ENCODE peak calls at places on chromosomes 6 and 20, in eight cellular contexts. One of them, this sample, is unnamed.

GRCh38 chr20:43235998-43236397 is 46.3 kb upstream of the PTPRT start:
- DNase-seq in sigmoid colon: no peak
- DNase-seq in tibial nerve: no peak
- DNase-seq in A549: no peak
- DNase-seq in transverse colon: no peak
- DNase-seq in stomach: no peak
- DNase-seq in ovary: no peak
- DNase-seq in GM12878: no peak
- DNase-seq in this sample: no peak

GRCh38 chr6:117795234-117795633 is 111.8 kb upstream of the SLC35F1 start:
- DNase-seq in sigmoid colon: no peak
- DNase-seq in tibial nerve: no peak
- DNase-seq in A549: no peak
- DNase-seq in transverse colon: no peak
- DNase-seq in stomach: no peak
- DNase-seq in ovary: no peak
- DNase-seq in GM12878: no peak
- DNase-seq in this sample: no peak

GRCh38 chr6:110055387-110055735 is 77.2 kb downstream of the GPR6 start:
- DNase-seq in sigmoid colon: no peak
- DNase-seq in tibial nerve: no peak
- DNase-seq in A549: no peak
- DNase-seq in transverse colon: no peak
- DNase-seq in stomach: no peak
- DNase-seq in ovary: no peak
- DNase-seq in GM12878: no peak
- DNase-seq in this sample: no peak

GRCh38 chr6:20117474-20117873 is 94.8 kb downstream of the MBOAT1 start:
- DNase-seq in sigmoid colon: no peak
- DNase-seq in tibial nerve: no peak
- DNase-seq in A549: no peak
- DNase-seq in transverse colon: no peak
- DNase-seq in stomach: no peak
- DNase-seq in ovary: no peak
- DNase-seq in GM12878: no peak
- DNase-seq in this sample: no peak

GRCh38 chr6:82017316-82017715 is 230.2 kb downstream of the IBTK start:
- DNase-seq in sigmoid colon: peak
- DNase-seq in tibial nerve: peak
- DNase-seq in A549: peak
- DNase-seq in transverse colon: no peak
- DNase-seq in stomach: no peak
- DNase-seq in ovary: peak
- DNase-seq in GM12878: no peak
- DNase-seq in this sample: no peak

GRCh38 chr6:29263001-29263400 is 38.5 kb upstream of the OR14J1 start:
- DNase-seq in sigmoid colon: no peak
- DNase-seq in tibial nerve: no peak
- DNase-seq in A549: no peak
- DNase-seq in transverse colon: no peak
- DNase-seq in stomach: no peak
- DNase-seq in ovary: no peak
- DNase-seq in GM12878: no peak
- DNase-seq in this sample: no peak

GRCh38 chr20:63706027-63706695 is 1.6 kb downstream of the ARFRP1 start:
- DNase-seq in sigmoid colon: peak
- DNase-seq in tibial nerve: no peak
- DNase-seq in A549: no peak
- DNase-seq in transverse colon: peak
- DNase-seq in stomach: no peak
- DNase-seq in ovary: no peak
- DNase-seq in GM12878: no peak
- DNase-seq in this sample: no peak

GRCh38 chr20:4585104-4585753 is 136.5 kb upstream of the PRND start:
- DNase-seq in sigmoid colon: no peak
- DNase-seq in tibial nerve: no peak
- DNase-seq in A549: no peak
- DNase-seq in transverse colon: no peak
- DNase-seq in stomach: no peak
- DNase-seq in ovary: no peak
- DNase-seq in GM12878: no peak
- DNase-seq in this sample: no peak

GRCh38 chr20:3165473-3166337 is 6.0 kb upstream of the FASTKD5 start:
- DNase-seq in sigmoid colon: peak
- DNase-seq in tibial nerve: no peak
- DNase-seq in A549: no peak
- DNase-seq in transverse colon: peak
- DNase-seq in stomach: no peak
- DNase-seq in ovary: peak
- DNase-seq in GM12878: no peak
- DNase-seq in this sample: no peak

GRCh38 chr20:48725589-48725991 is 102.2 kb downstream of the PREX1 start:
- DNase-seq in sigmoid colon: peak
- DNase-seq in tibial nerve: no peak
- DNase-seq in A549: peak
- DNase-seq in transverse colon: no peak
- DNase-seq in stomach: no peak
- DNase-seq in ovary: no peak
- DNase-seq in GM12878: no peak
- DNase-seq in this sample: no peak

GRCh38 chr6:118651282-118652050 is at the start of gene CEP85L:
- DNase-seq in sigmoid colon: peak
- DNase-seq in tibial nerve: peak
- DNase-seq in A549: peak
- DNase-seq in transverse colon: peak
- DNase-seq in stomach: peak
- DNase-seq in ovary: peak
- DNase-seq in GM12878: peak
- DNase-seq in this sample: peak

GRCh38 chr6:40444811-40445210 is 142.4 kb downstream of the LRFN2 start:
- DNase-seq in sigmoid colon: no peak
- DNase-seq in tibial nerve: no peak
- DNase-seq in A549: no peak
- DNase-seq in transverse colon: peak
- DNase-seq in stomach: no peak
- DNase-seq in ovary: no peak
- DNase-seq in GM12878: no peak
- DNase-seq in this sample: no peak

GRCh38 chr20:12053348-12053747 is 135.7 kb downstream of the BTBD3 start:
- DNase-seq in sigmoid colon: no peak
- DNase-seq in tibial nerve: no peak
- DNase-seq in A549: no peak
- DNase-seq in transverse colon: no peak
- DNase-seq in stomach: no peak
- DNase-seq in ovary: no peak
- DNase-seq in GM12878: peak
- DNase-seq in this sample: no peak

GRCh38 chr20:7742479-7742878 is 197.8 kb downstream of the HAO1 start:
- DNase-seq in sigmoid colon: no peak
- DNase-seq in tibial nerve: no peak
- DNase-seq in A549: no peak
- DNase-seq in transverse colon: no peak
- DNase-seq in stomach: peak
- DNase-seq in ovary: no peak
- DNase-seq in GM12878: no peak
- DNase-seq in this sample: no peak

GRCh38 chr6:73394577-73395354 is at the start of gene DDX43:
- DNase-seq in sigmoid colon: peak
- DNase-seq in tibial nerve: peak
- DNase-seq in A549: no peak
- DNase-seq in transverse colon: peak
- DNase-seq in stomach: no peak
- DNase-seq in ovary: peak
- DNase-seq in GM12878: no peak
- DNase-seq in this sample: peak

GRCh38 chr6:34284563-34285545 is 36.0 kb upstream of the SMIM29 start:
- DNase-seq in sigmoid colon: peak
- DNase-seq in tibial nerve: peak
- DNase-seq in A549: no peak
- DNase-seq in transverse colon: peak
- DNase-seq in stomach: peak
- DNase-seq in ovary: peak
- DNase-seq in GM12878: no peak
- DNase-seq in this sample: peak
- TF ChIP-seq EP300 in sigmoid colon: no peak
- TF ChIP-seq EP300 in tibial nerve: peak
- TF ChIP-seq EP300 in A549: no peak
- TF ChIP-seq EP300 in transverse colon: no peak
- TF ChIP-seq EP300 in stomach: no peak
- TF ChIP-seq EP300 in ovary: no peak
- TF ChIP-seq EP300 in GM12878: no peak
- TF ChIP-seq EP300 in this sample: no peak

GRCh38 chr6:54103485-54103884 is 7.8 kb upstream of the MLIP start:
- DNase-seq in sigmoid colon: no peak
- DNase-seq in tibial nerve: no peak
- DNase-seq in A549: no peak
- DNase-seq in transverse colon: no peak
- DNase-seq in stomach: no peak
- DNase-seq in ovary: no peak
- DNase-seq in GM12878: no peak
- DNase-seq in this sample: no peak

GRCh38 chr6:54099201-54099600 is 12.0 kb upstream of the MLIP start:
- DNase-seq in sigmoid colon: no peak
- DNase-seq in tibial nerve: no peak
- DNase-seq in A549: no peak
- DNase-seq in transverse colon: no peak
- DNase-seq in stomach: no peak
- DNase-seq in ovary: no peak
- DNase-seq in GM12878: no peak
- DNase-seq in this sample: no peak

GRCh38 chr6:54100411-54101006 is 10.7 kb upstream of the MLIP start:
- DNase-seq in sigmoid colon: no peak
- DNase-seq in tibial nerve: no peak
- DNase-seq in A549: no peak
- DNase-seq in transverse colon: no peak
- DNase-seq in stomach: no peak
- DNase-seq in ovary: no peak
- DNase-seq in GM12878: no peak
- DNase-seq in this sample: no peak

GRCh38 chr6:54098450-54099044 is 12.7 kb upstream of the MLIP start:
- DNase-seq in sigmoid colon: no peak
- DNase-seq in tibial nerve: no peak
- DNase-seq in A549: no peak
- DNase-seq in transverse colon: no peak
- DNase-seq in stomach: no peak
- DNase-seq in ovary: no peak
- DNase-seq in GM12878: no peak
- DNase-seq in this sample: no peak

DNA sequence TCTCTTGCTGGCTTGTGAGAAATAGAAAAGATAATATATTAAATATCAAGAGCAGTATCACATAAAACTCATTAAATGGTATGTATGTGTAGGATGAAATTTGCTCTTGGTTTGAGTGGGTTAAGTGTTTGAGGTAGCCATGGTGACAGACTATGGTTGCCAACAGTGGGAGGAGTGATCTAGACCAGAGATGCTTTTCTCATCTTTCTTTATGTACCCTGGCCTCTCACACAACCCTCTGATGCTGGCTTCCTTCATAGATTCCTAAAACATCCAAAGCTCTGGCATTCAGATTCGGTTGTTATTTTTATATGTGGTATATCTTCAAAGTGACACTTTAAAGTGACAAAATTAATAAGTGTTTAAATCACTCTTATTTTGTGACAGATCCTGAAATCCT is 9.0 kb upstream of the MLIP start:
- DNase-seq in sigmoid colon: no peak
- DNase-seq in tibial nerve: no peak
- DNase-seq in A549: no peak
- DNase-seq in transverse colon: no peak
- DNase-seq in stomach: no peak
- DNase-seq in ovary: no peak
- DNase-seq in GM12878: no peak
- DNase-seq in this sample: no peak
- H3K4me3 ChIP-seq in sigmoid colon: no peak
- H3K4me3 ChIP-seq in tibial nerve: no peak
- H3K4me3 ChIP-seq in A549: no peak
- H3K4me3 ChIP-seq in transverse colon: no peak
- H3K4me3 ChIP-seq in stomach: no peak
- H3K4me3 ChIP-seq in ovary: no peak
- H3K4me3 ChIP-seq in GM12878: no peak
- H3K4me3 ChIP-seq in this sample: no peak

DNA sequence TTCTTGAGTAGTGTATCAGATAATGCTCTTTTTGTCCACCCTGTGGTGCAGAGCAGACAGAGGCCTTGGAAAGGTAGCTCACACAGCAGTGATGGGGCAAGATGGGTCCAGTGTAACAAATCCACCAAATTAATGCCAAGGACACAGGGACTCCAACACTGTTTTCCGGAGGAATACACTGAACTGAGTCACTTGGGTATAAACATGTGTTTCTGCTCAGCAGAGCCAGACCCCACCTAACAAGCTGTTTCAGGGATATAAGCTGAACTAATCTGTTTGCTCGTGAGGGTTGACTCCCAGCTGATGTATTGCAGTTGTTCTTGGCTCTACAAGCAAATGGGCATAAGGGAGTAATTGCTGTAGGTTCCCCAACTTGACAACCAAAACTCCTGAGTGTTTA is 50.1 kb upstream of the ADGRF1 start:
- DNase-seq in sigmoid colon: no peak
- DNase-seq in tibial nerve: no peak
- DNase-seq in A549: no peak
- DNase-seq in transverse colon: no peak
- DNase-seq in stomach: no peak
- DNase-seq in ovary: no peak
- DNase-seq in GM12878: no peak
- DNase-seq in this sample: no peak
- TF ChIP-seq EP300 in sigmoid colon: no peak
- TF ChIP-seq EP300 in tibial nerve: no peak
- TF ChIP-seq EP300 in A549: no peak
- TF ChIP-seq EP300 in transverse colon: no peak
- TF ChIP-seq EP300 in stomach: no peak
- TF ChIP-seq EP300 in ovary: no peak
- TF ChIP-seq EP300 in GM12878: no peak
- TF ChIP-seq EP300 in this sample: no peak

GRCh38 chr20:5612476-5613291 is 137.5 kb upstream of the SHLD1 start:
- DNase-seq in sigmoid colon: no peak
- DNase-seq in tibial nerve: no peak
- DNase-seq in A549: no peak
- DNase-seq in transverse colon: no peak
- DNase-seq in stomach: no peak
- DNase-seq in ovary: no peak
- DNase-seq in GM12878: no peak
- DNase-seq in this sample: no peak

GRCh38 chr20:5606347-5606746 is 143.9 kb upstream of the SHLD1 start:
- DNase-seq in sigmoid colon: no peak
- DNase-seq in tibial nerve: no peak
- DNase-seq in A549: no peak
- DNase-seq in transverse colon: no peak
- DNase-seq in stomach: no peak
- DNase-seq in ovary: no peak
- DNase-seq in GM12878: no peak
- DNase-seq in this sample: no peak

GRCh38 chr20:5608104-5608447 is 142.1 kb upstream of the SHLD1 start:
- DNase-seq in sigmoid colon: no peak
- DNase-seq in tibial nerve: no peak
- DNase-seq in A549: no peak
- DNase-seq in transverse colon: no peak
- DNase-seq in stomach: no peak
- DNase-seq in ovary: no peak
- DNase-seq in GM12878: no peak
- DNase-seq in this sample: no peak

GRCh38 chr20:5614506-5614905 is 135.7 kb upstream of the SHLD1 start:
- DNase-seq in sigmoid colon: no peak
- DNase-seq in tibial nerve: no peak
- DNase-seq in A549: no peak
- DNase-seq in transverse colon: no peak
- DNase-seq in stomach: no peak
- DNase-seq in ovary: no peak
- DNase-seq in GM12878: no peak
- DNase-seq in this sample: no peak

GRCh38 chr20:5608448-5609161 is 141.6 kb upstream of the SHLD1 start:
- DNase-seq in sigmoid colon: no peak
- DNase-seq in tibial nerve: no peak
- DNase-seq in A549: no peak
- DNase-seq in transverse colon: no peak
- DNase-seq in stomach: no peak
- DNase-seq in ovary: no peak
- DNase-seq in GM12878: no peak
- DNase-seq in this sample: no peak
- H3K4me3 ChIP-seq in sigmoid colon: peak
- H3K4me3 ChIP-seq in tibial nerve: peak
- H3K4me3 ChIP-seq in A549: peak
- H3K4me3 ChIP-seq in transverse colon: peak
- H3K4me3 ChIP-seq in stomach: peak
- H3K4me3 ChIP-seq in ovary: no peak
- H3K4me3 ChIP-seq in GM12878: peak
- H3K4me3 ChIP-seq in this sample: peak